ENCODE peak calls at places on chromosomes 5 and 9, in five cellular contexts. One of them, this sample, is unnamed.
A peak's percentile ranks its signal among the peaks of the same experiment; 100 is the strongest.

GRCh38 chr9:72807765-72808445 is 144.9 kb downstream of the ALDH1A1 start:
- DNase-seq in PC-3: peak; percentile 29
- DNase-seq in hepatocyte: no peak
- DNase-seq in fibroblast of lung: no peak
- DNase-seq in IMR-90: no peak
- DNase-seq in this sample: no peak

GRCh38 chr9:87063883-87064282 is 116.6 kb upstream of the GAS1 start:
- DNase-seq in PC-3: no peak
- DNase-seq in hepatocyte: no peak
- DNase-seq in fibroblast of lung: peak; percentile 63
- DNase-seq in IMR-90: peak; percentile 64
- DNase-seq in this sample: peak; percentile 62

GRCh38 chr5:98651715-98652114 is 121.7 kb upstream of the RGMB start:
- DNase-seq in PC-3: peak; percentile 29
- DNase-seq in hepatocyte: no peak
- DNase-seq in fibroblast of lung: no peak
- DNase-seq in IMR-90: peak; percentile 9
- DNase-seq in this sample: no peak

GRCh38 chr9:132250324-132251262 is 88.7 kb downstream of the NTNG2 start:
- DNase-seq in PC-3: no peak
- DNase-seq in hepatocyte: no peak
- DNase-seq in fibroblast of lung: no peak
- DNase-seq in IMR-90: no peak
- DNase-seq in this sample: no peak

GRCh38 chr9:8448226-8448625 is 648.6 kb upstream of the DMAC1 start:
- DNase-seq in PC-3: no peak
- DNase-seq in hepatocyte: no peak
- DNase-seq in fibroblast of lung: no peak
- DNase-seq in IMR-90: no peak
- DNase-seq in this sample: no peak

GRCh38 chr9:99296375-99296951 is 74.4 kb downstream of the SEC61B start:
- DNase-seq in PC-3: no peak
- DNase-seq in hepatocyte: no peak
- DNase-seq in fibroblast of lung: peak; percentile 21
- DNase-seq in IMR-90: no peak
- DNase-seq in this sample: no peak

GRCh38 chr9:93682155-93682968 is 106.0 kb downstream of the PHF2 start:
- DNase-seq in PC-3: peak; percentile 60
- DNase-seq in hepatocyte: peak; percentile 70
- DNase-seq in fibroblast of lung: peak; percentile 39
- DNase-seq in IMR-90: peak; percentile 23
- DNase-seq in this sample: no peak

GRCh38 chr5:96655506-96655905 is 6.7 kb upstream of the CAST start:
- DNase-seq in PC-3: peak; percentile 54
- DNase-seq in hepatocyte: no peak
- DNase-seq in fibroblast of lung: peak; percentile 68
- DNase-seq in IMR-90: peak; percentile 42
- DNase-seq in this sample: no peak

GRCh38 chr5:157336423-157336744 is 70.5 kb downstream of the CYFIP2 start:
- DNase-seq in PC-3: no peak
- DNase-seq in hepatocyte: no peak
- DNase-seq in fibroblast of lung: no peak
- DNase-seq in IMR-90: no peak
- DNase-seq in this sample: no peak

GRCh38 chr9:27564031-27564430 is 9.2 kb downstream of the C9orf72 start:
- DNase-seq in PC-3: no peak
- DNase-seq in hepatocyte: no peak
- DNase-seq in fibroblast of lung: no peak
- DNase-seq in IMR-90: no peak
- DNase-seq in this sample: no peak

GRCh38 chr9:81665514-81665838 is 23.9 kb downstream of the TLE1 start:
- DNase-seq in PC-3: no peak
- DNase-seq in hepatocyte: peak; percentile 12
- DNase-seq in fibroblast of lung: peak; percentile 31
- DNase-seq in IMR-90: no peak
- DNase-seq in this sample: no peak

GRCh38 chr5:67880358-67880810 is 335.2 kb upstream of the PIK3R1 start:
- DNase-seq in PC-3: no peak
- DNase-seq in hepatocyte: peak; percentile 63
- DNase-seq in fibroblast of lung: no peak
- DNase-seq in IMR-90: no peak
- DNase-seq in this sample: no peak

GRCh38 chr5:1098986-1099597 is 12.8 kb downstream of the SLC12A7 start:
- DNase-seq in PC-3: no peak
- DNase-seq in hepatocyte: no peak
- DNase-seq in fibroblast of lung: no peak
- DNase-seq in IMR-90: no peak
- DNase-seq in this sample: no peak

GRCh38 chr5:113569396-113569795 is 55.9 kb downstream of the YTHDC2 start:
- DNase-seq in PC-3: no peak
- DNase-seq in hepatocyte: no peak
- DNase-seq in fibroblast of lung: no peak
- DNase-seq in IMR-90: no peak
- DNase-seq in this sample: no peak

GRCh38 chr9:99398241-99398640 is 176.2 kb downstream of the SEC61B start:
- DNase-seq in PC-3: no peak
- DNase-seq in hepatocyte: no peak
- DNase-seq in fibroblast of lung: no peak
- DNase-seq in IMR-90: no peak
- DNase-seq in this sample: no peak

GRCh38 chr5:142327111-142327842 is 2.5 kb upstream of the SPRY4 start:
- DNase-seq in PC-3: peak; percentile 58
- DNase-seq in hepatocyte: no peak
- DNase-seq in fibroblast of lung: peak; percentile 84
- DNase-seq in IMR-90: peak; percentile 84
- DNase-seq in this sample: peak; percentile 51

GRCh38 chr9:118578467-118578866 is 790.8 kb downstream of the BRINP1 start:
- DNase-seq in PC-3: peak; percentile 1
- DNase-seq in hepatocyte: no peak
- DNase-seq in fibroblast of lung: peak; percentile 32
- DNase-seq in IMR-90: no peak
- DNase-seq in this sample: peak; percentile 74

GRCh38 chr5:147234098-147234824 is 565 bp upstream of the STK32A start:
- DNase-seq in PC-3: no peak
- DNase-seq in hepatocyte: peak; percentile 13
- DNase-seq in fibroblast of lung: no peak
- DNase-seq in IMR-90: no peak
- DNase-seq in this sample: no peak

GRCh38 chr9:127004946-127005769 is 90.6 kb downstream of the RALGPS1 start:
- DNase-seq in PC-3: peak; percentile 3
- DNase-seq in hepatocyte: peak; percentile 35
- DNase-seq in fibroblast of lung: no peak
- DNase-seq in IMR-90: peak; percentile 51
- DNase-seq in this sample: peak; percentile 67

GRCh38 chr9:106717686-106718085 is 145.3 kb upstream of the ZNF462 start:
- DNase-seq in PC-3: peak; percentile 78
- DNase-seq in hepatocyte: peak; percentile 33
- DNase-seq in fibroblast of lung: peak; percentile 84
- DNase-seq in IMR-90: peak; percentile 80
- DNase-seq in this sample: peak; percentile 85

GRCh38 chr5:59066367-59067163 is 483.7 kb downstream of the RAB3C start:
- DNase-seq in PC-3: peak; percentile 46
- DNase-seq in hepatocyte: no peak
- DNase-seq in fibroblast of lung: no peak
- DNase-seq in IMR-90: peak; percentile 89
- DNase-seq in this sample: peak; percentile 79

GRCh38 chr5:146103594-146103993 is 1.8 kb downstream of the PLAC8L1 start:
- DNase-seq in PC-3: no peak
- DNase-seq in hepatocyte: peak; percentile 6
- DNase-seq in fibroblast of lung: peak; percentile 15
- DNase-seq in IMR-90: no peak
- DNase-seq in this sample: no peak
- H2AFZ ChIP-seq in PC-3: no peak overlapping the region
- H2AFZ ChIP-seq in hepatocyte: no peak overlapping the region
- H2AFZ ChIP-seq in fibroblast of lung: no peak overlapping the region
- H2AFZ ChIP-seq in IMR-90: no peak overlapping the region
- H2AFZ ChIP-seq in this sample: no peak overlapping the region

GRCh38 chr5:115419794-115420585 is 123.5 kb upstream of the CCDC112 start:
- DNase-seq in PC-3: peak; percentile 94
- DNase-seq in hepatocyte: peak; percentile 60
- DNase-seq in fibroblast of lung: peak; percentile 96
- DNase-seq in IMR-90: peak; percentile 95
- DNase-seq in this sample: peak; percentile 97

GRCh38 chr5:115424446-115424845 is 120.1 kb downstream of the FEM1C start:
- DNase-seq in PC-3: no peak
- DNase-seq in hepatocyte: no peak
- DNase-seq in fibroblast of lung: no peak
- DNase-seq in IMR-90: no peak
- DNase-seq in this sample: no peak

GRCh38 chr5:115424030-115424429 is 120.5 kb downstream of the FEM1C start:
- DNase-seq in PC-3: no peak
- DNase-seq in hepatocyte: no peak
- DNase-seq in fibroblast of lung: no peak
- DNase-seq in IMR-90: no peak
- DNase-seq in this sample: no peak

GRCh38 chr5:115423051-115423450 is 121.5 kb downstream of the FEM1C start:
- DNase-seq in PC-3: peak; percentile 66
- DNase-seq in hepatocyte: no peak
- DNase-seq in fibroblast of lung: no peak
- DNase-seq in IMR-90: peak; percentile 33
- DNase-seq in this sample: no peak

GRCh38 chr5:115423541-115423940 is 121.0 kb downstream of the FEM1C start:
- DNase-seq in PC-3: no peak
- DNase-seq in hepatocyte: no peak
- DNase-seq in fibroblast of lung: no peak
- DNase-seq in IMR-90: no peak
- DNase-seq in this sample: no peak
- H3K27ac ChIP-seq in PC-3: peak overlapping the region; percentile 29
- H3K27ac ChIP-seq in hepatocyte: no peak overlapping the region
- H3K27ac ChIP-seq in fibroblast of lung: no peak overlapping the region
- H3K27ac ChIP-seq in IMR-90: no peak overlapping the region
- H3K27ac ChIP-seq in this sample: no peak overlapping the region

GRCh38 chr5:35083150-35083549 is 35.4 kb upstream of the AGXT2 start:
- DNase-seq in PC-3: no peak
- DNase-seq in hepatocyte: no peak
- DNase-seq in fibroblast of lung: no peak
- DNase-seq in IMR-90: no peak
- DNase-seq in this sample: no peak

GRCh38 chr5:35092703-35093102 is 45.0 kb upstream of the AGXT2 start:
- DNase-seq in PC-3: no peak
- DNase-seq in hepatocyte: no peak
- DNase-seq in fibroblast of lung: no peak
- DNase-seq in IMR-90: no peak
- DNase-seq in this sample: no peak

GRCh38 chr5:35091734-35092133 is 44.0 kb upstream of the AGXT2 start:
- DNase-seq in PC-3: no peak
- DNase-seq in hepatocyte: no peak
- DNase-seq in fibroblast of lung: no peak
- DNase-seq in IMR-90: no peak
- DNase-seq in this sample: no peak

GRCh38 chr5:35089688-35090314 is 42.1 kb upstream of the AGXT2 start:
- DNase-seq in PC-3: peak; percentile 88
- DNase-seq in hepatocyte: peak; percentile 74
- DNase-seq in fibroblast of lung: peak; percentile 77
- DNase-seq in IMR-90: peak; percentile 72
- DNase-seq in this sample: peak; percentile 44

GRCh38 chr5:35087971-35088370 is 40.2 kb upstream of the AGXT2 start:
- DNase-seq in PC-3: peak; percentile 34
- DNase-seq in hepatocyte: no peak
- DNase-seq in fibroblast of lung: peak; percentile 17
- DNase-seq in IMR-90: peak; percentile 28
- DNase-seq in this sample: peak; percentile 42
- H2AFZ ChIP-seq in PC-3: no peak overlapping the region
- H2AFZ ChIP-seq in hepatocyte: no peak overlapping the region
- H2AFZ ChIP-seq in fibroblast of lung: no peak overlapping the region
- H2AFZ ChIP-seq in IMR-90: peak overlapping the region; percentile 4
- H2AFZ ChIP-seq in this sample: no peak overlapping the region

DNA sequence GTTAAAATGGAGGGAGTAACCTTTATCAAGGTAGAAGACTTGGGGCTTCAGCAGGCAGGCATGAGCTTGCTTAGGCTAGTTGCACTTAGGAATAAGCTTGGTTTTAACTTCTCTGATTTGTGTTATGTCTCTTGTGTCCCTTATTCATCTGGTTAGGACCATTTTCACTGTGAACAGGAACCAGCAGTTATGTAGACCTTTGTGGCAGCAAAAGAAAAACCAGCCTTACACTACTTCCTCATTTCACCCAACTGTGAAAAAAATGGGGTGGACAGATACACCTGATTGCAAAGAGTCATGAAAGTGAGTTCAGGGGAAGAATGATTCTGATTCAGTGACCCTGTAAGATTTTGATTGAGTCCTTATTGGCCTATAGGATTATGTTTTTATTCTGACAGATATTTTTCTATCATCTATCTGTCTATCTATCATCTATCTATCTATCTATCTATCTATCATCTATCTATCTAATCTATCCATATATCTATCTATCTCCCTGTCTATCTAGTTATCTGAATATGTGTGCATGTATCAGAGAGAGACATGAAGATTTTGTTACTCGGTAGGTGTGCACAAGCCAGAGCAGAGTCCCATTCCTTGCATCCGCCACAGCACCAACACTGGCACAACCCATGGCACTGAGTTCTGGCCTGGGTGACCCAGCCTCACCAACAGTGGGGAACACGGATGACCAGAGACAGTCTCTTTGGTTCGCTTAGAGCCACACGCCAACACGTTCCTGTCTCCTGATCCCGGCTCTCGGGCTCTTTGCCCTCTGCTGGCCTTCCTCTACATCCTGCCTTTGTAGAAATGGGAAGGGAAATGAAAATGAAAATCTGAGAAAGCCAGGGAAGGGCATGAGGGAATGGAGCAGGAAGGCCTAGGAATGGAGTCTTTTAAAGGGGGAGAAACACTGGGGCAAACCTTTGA is 1.3 kb upstream of the ZNF366 start:
- DNase-seq in PC-3: no peak
- DNase-seq in hepatocyte: no peak
- DNase-seq in fibroblast of lung: no peak
- DNase-seq in IMR-90: no peak
- DNase-seq in this sample: no peak
- H3K27ac ChIP-seq in PC-3: no peak overlapping the region
- H3K27ac ChIP-seq in hepatocyte: no peak overlapping the region
- H3K27ac ChIP-seq in fibroblast of lung: no peak overlapping the region
- H3K27ac ChIP-seq in IMR-90: peak overlapping the region; percentile 27
- H3K27ac ChIP-seq in this sample: no peak overlapping the region

GRCh38 chr5:74031536-74031935 is 405.5 kb downstream of the ARHGEF28 start:
- DNase-seq in PC-3: no peak
- DNase-seq in hepatocyte: no peak
- DNase-seq in fibroblast of lung: no peak
- DNase-seq in IMR-90: no peak
- DNase-seq in this sample: no peak

GRCh38 chr5:74030821-74031220 is 404.8 kb downstream of the ARHGEF28 start:
- DNase-seq in PC-3: no peak
- DNase-seq in hepatocyte: no peak
- DNase-seq in fibroblast of lung: no peak
- DNase-seq in IMR-90: no peak
- DNase-seq in this sample: no peak

GRCh38 chr5:74032617-74033016 is 406.6 kb downstream of the ARHGEF28 start:
- DNase-seq in PC-3: no peak
- DNase-seq in hepatocyte: no peak
- DNase-seq in fibroblast of lung: no peak
- DNase-seq in IMR-90: no peak
- DNase-seq in this sample: no peak

GRCh38 chr5:74035521-74035937 is 409.5 kb downstream of the ARHGEF28 start:
- DNase-seq in PC-3: peak; percentile 64
- DNase-seq in hepatocyte: peak; percentile 62
- DNase-seq in fibroblast of lung: peak; percentile 74
- DNase-seq in IMR-90: peak; percentile 69
- DNase-seq in this sample: peak; percentile 70

GRCh38 chr5:74034738-74035137 is 408.7 kb downstream of the ARHGEF28 start:
- DNase-seq in PC-3: peak; percentile 71
- DNase-seq in hepatocyte: no peak
- DNase-seq in fibroblast of lung: peak; percentile 32
- DNase-seq in IMR-90: peak; percentile 88
- DNase-seq in this sample: peak; percentile 94
- H2AFZ ChIP-seq in PC-3: no peak overlapping the region
- H2AFZ ChIP-seq in hepatocyte: no peak overlapping the region
- H2AFZ ChIP-seq in fibroblast of lung: no peak overlapping the region
- H2AFZ ChIP-seq in IMR-90: peak overlapping the region; percentile 73
- H2AFZ ChIP-seq in this sample: peak overlapping the region; percentile 9

GRCh38 chr9:34742710-34743109 is 32.8 kb upstream of the CCL21 start:
- DNase-seq in PC-3: no peak
- DNase-seq in hepatocyte: no peak
- DNase-seq in fibroblast of lung: no peak
- DNase-seq in IMR-90: no peak
- DNase-seq in this sample: no peak
- H3K27ac ChIP-seq in PC-3: no peak overlapping the region
- H3K27ac ChIP-seq in hepatocyte: no peak overlapping the region
- H3K27ac ChIP-seq in fibroblast of lung: no peak overlapping the region
- H3K27ac ChIP-seq in IMR-90: no peak overlapping the region
- H3K27ac ChIP-seq in this sample: no peak overlapping the region

This sample was measured in astrocyte.